ENCODE peak calls at places on chromosomes 7 and 10, in six cellular contexts. B is GM12892, A is K562, G is GM12878, V is HepG2, D is H1. W is an unnamed sample.
A peak's percentile ranks its signal among the peaks of the same experiment; 100 is the strongest.

GRCh38 chr10:102433619-102434046 is 1.3 kb upstream of the CUEDC2 start:
- DNase-seq in B (no peak), A (no peak), D (no peak), V (no peak), G (no peak), W (no peak)

GRCh38 chr10:69961168-69961863 is 91.3 kb upstream of the MACROH2A2 start:
- DNase-seq in A (no peak), G (no peak), B (no peak), D (no peak), V (no peak), W (no peak)

GRCh38 chr7:73573791-73574190 is 4.6 kb downstream of the TBL2 start:
- DNase-seq in A (no peak), D (no peak), G (no peak), V (no peak), B (no peak), W (no peak)

GRCh38 chr7:95963446-95963990 is 191.2 kb downstream of the DYNC1I1 start:
- DNase-seq in A (no peak), D (no peak), V (no peak), B (no peak), G (no peak), W (no peak)

GRCh38 chr10:75108684-75109458 is 2.6 kb upstream of the SAMD8 start:
- DNase-seq in V (peak; percentile 58), D (peak; percentile 27), G (no peak), A (peak; percentile 91), B (no peak), W (no peak)

GRCh38 chr10:117221156-117221711 is 19.7 kb upstream of the SLC18A2 start:
- DNase-seq in V (peak; percentile 12), B (no peak), D (no peak), A (no peak), G (no peak), W (no peak)

GRCh38 chr7:95777266-95777665 is 4.9 kb downstream of the DYNC1I1 start:
- DNase-seq in B (no peak), D (no peak), V (no peak), A (no peak), G (no peak), W (no peak)

GRCh38 chr7:140230862-140231778 is 54.3 kb upstream of the KDM7A start:
- DNase-seq in D (peak; percentile 71), V (peak; percentile 93), B (no peak), G (no peak), A (peak; percentile 59), W (no peak)

GRCh38 chr7:131633342-131633843 is 77.0 kb upstream of the PODXL start:
- DNase-seq in D (no peak), A (no peak), G (no peak), V (no peak), B (no peak), W (no peak)

GRCh38 chr10:70139997-70140250 is 6.6 kb downstream of the TYSND1 start:
- DNase-seq in G (no peak), A (no peak), B (no peak), V (no peak), D (no peak), W (no peak)

GRCh38 chr10:34612938-34613337 is 202.2 kb downstream of the PARD3 start:
- DNase-seq in G (no peak), V (no peak), A (no peak), B (no peak), D (no peak), W (no peak)

GRCh38 chr10:29870522-29871044 is 188.8 kb downstream of the JCAD start:
- DNase-seq in V (no peak), D (no peak), B (no peak), G (no peak), A (no peak), W (no peak)

GRCh38 chr10:98135222-98135899 is 904 bp downstream of the R3HCC1L start:
- DNase-seq in G (no peak), B (no peak), D (no peak), A (no peak), V (no peak), W (no peak)

GRCh38 chr7:326273-326672 is 36.3 kb downstream of the FOXL3 start:
- DNase-seq in D (no peak), V (no peak), G (no peak), A (no peak), B (no peak), W (no peak)

GRCh38 chr7:117834983-117835664 is 38.1 kb downstream of the CTTNBP2 start:
- DNase-seq in V (no peak), G (no peak), A (no peak), B (no peak), D (no peak), W (no peak)

GRCh38 chr10:95275726-95276366 is 15.0 kb downstream of the PDLIM1 start:
- DNase-seq in B (no peak), D (no peak), V (no peak), A (no peak), G (no peak), W (no peak)

GRCh38 chr10:91983403-91983802 is 59.8 kb downstream of the BTAF1 start:
- DNase-seq in B (no peak), A (no peak), G (no peak), D (no peak), V (no peak), W (no peak)

GRCh38 chr7:17947606-17948005 is 7.3 kb upstream of the SNX13 start:
- DNase-seq in D (no peak), V (no peak), B (no peak), A (no peak), G (no peak), W (no peak)

GRCh38 chr7:37732253-37732652 is 48.7 kb downstream of the GPR141 start:
- DNase-seq in A (peak; percentile 30), B (no peak), V (peak; percentile 33), D (peak; percentile 21), G (peak; percentile 56), W (peak; percentile 24)

GRCh38 chr10:58457761-58458616 is 54.7 kb upstream of the BICC1 start:
- DNase-seq in V (peak; percentile 92), D (no peak), B (no peak), G (no peak), A (no peak), W (no peak)

GRCh38 chr10:62512732-62513475 is 138.7 kb downstream of the ZNF365 start:
- DNase-seq in A (no peak), V (no peak), B (no peak), D (no peak), G (no peak), W (no peak)

GRCh38 chr10:4931587-4931986 is 31.6 kb upstream of the AKR1C1 start:
- DNase-seq in D (no peak), G (no peak), A (no peak), V (no peak), B (no peak), W (no peak)
- TF ChIP-seq POLR2A in D (no peak), G (no peak), A (no peak), V (no peak), B (no peak), W (no peak)

GRCh38 chr7:158827411-158828342 is 1.6 kb downstream of the ESYT2 start:
- DNase-seq in D (no peak), G (no peak), B (no peak), A (peak; percentile 29), V (no peak), W (no peak)
- TF ChIP-seq POLR2AphosphoS5 in D (no peak), G (no peak), B (no peak), A (no peak), V (no peak), W (no peak)

GRCh38 chr7:128247640-128248194 is 6.6 kb downstream of the LEP start:
- DNase-seq in G (no peak), D (no peak), V (no peak), B (no peak), A (peak; percentile 44), W (no peak)
- TF ChIP-seq TAF1 in G (no peak), D (no peak), V (no peak), B (no peak), A (no peak), W (no peak)

GRCh38 chr7:152436279-152437147 is 710 bp upstream of the KMT2C start:
- DNase-seq in D (peak; percentile 69), A (peak; percentile 98), V (peak; percentile 81), G (no peak), B (peak; percentile 79), W (peak; percentile 79)

GRCh38 chr7:152430857-152431256 is 4.9 kb downstream of the KMT2C start:
- DNase-seq in G (no peak), A (no peak), B (no peak), D (no peak), V (no peak), W (no peak)

DNA sequence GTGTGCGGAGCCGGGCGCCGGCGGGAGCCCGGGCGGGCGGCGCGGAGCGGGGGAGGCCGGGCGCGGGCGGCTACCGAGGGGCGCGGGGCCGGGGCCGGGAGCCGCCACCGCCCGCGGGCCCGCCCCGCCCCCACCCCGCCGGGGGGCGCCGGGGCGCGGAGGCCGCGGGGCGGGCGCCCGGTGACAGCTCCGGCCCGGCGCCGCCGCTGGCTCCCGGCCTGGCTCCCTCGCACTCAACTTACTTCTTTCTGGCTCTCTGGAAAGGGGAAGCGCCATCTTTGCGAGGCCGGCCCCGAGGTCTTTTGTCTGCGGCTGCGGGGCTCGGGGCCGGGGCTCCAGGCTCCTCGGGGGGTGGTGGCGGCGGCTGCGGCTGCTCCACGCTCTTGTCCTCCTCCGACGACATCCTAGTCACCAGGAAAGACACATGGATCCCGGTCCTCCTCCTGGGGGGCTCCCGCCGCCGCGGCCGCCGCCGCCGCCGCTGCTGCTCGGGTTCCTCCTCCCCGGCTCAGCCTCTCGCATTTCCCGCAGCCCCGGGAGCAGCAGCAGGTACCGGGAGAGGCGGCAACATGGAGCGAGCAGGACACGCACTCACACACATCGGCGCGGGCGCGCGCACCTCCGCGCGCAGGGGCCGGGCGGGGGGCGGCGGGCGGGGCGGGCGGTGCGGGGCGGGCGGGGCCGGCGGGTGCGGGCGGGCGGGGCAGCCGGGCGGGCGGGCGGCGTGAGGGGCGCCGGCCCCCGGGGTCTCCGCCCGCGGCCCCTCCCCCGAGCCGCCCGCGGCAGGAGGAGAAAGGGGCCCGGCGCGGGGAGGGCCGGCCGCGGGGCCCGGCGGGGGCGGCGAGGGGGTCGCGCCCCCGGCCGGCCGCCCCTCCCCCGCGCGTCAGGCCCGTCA is at the start of gene KMT2C:
- DNase-seq in V (no peak), A (peak; percentile 89), G (no peak), B (peak; percentile 35), D (no peak), W (peak; percentile 37)
- TF ChIP-seq POLR2A in V (no peak), A (peak; percentile 80), G (peak; percentile 62), B (peak; percentile 35), D (no peak), W (no peak)

GRCh38 chr7:44189286-44189992 is at the start of gene GCK:
- DNase-seq in V (no peak), A (no peak), G (no peak), B (no peak), D (no peak), W (no peak)
- TF ChIP-seq POLR2AphosphoS5 in V (no peak), A (no peak), G (no peak), B (no peak), D (no peak), W (no peak)

W was measured in GM12891.